ENCODE peak calls at places on chromosomes 16 and 17, in nine cellular contexts. W is fibroblast of pulmonary artery, Q is tibial nerve, P is ovary, R is psoas muscle, V is epithelial cell of esophagus, Z is lower leg skin, H is heart right ventricle, O is MM.1S. K is an unnamed sample.

GRCh38 chr17:62652251-62653001 is 25.0 kb downstream of the MRC2 start:
- DNase-seq in R (peak), P (peak), W (peak), Q (no peak), H (peak), O (peak), V (peak), Z (no peak), K (peak)

GRCh38 chr17:145671-146541 is 8.5 kb downstream of the SCGB1C2 start:
- DNase-seq in V (no peak), R (peak), W (no peak), Z (peak), P (peak), Q (no peak), H (no peak), O (no peak), K (no peak)

GRCh38 chr17:63997341-63998048 is 656 bp upstream of the PRR29 start:
- DNase-seq in Q (no peak), O (no peak), V (no peak), H (no peak), W (no peak), R (no peak), Z (peak), P (no peak), K (no peak)

GRCh38 chr16:10888320-10888937 is 11.4 kb downstream of the CIITA start:
- DNase-seq in V (no peak), Z (no peak), O (no peak), Q (no peak), P (no peak), W (no peak), H (no peak), R (no peak), K (no peak)

GRCh38 chr17:41328207-41328606 is 12.7 kb upstream of the KRTAP17-1 start:
- DNase-seq in W (no peak), V (no peak), Z (no peak), Q (no peak), P (no peak), O (no peak), H (no peak), R (no peak), K (no peak)

GRCh38 chr17:65723356-65723928 is 162.0 kb upstream of the AXIN2 start:
- DNase-seq in H (no peak), O (no peak), W (peak), Z (no peak), R (no peak), Q (no peak), P (no peak), V (no peak), K (peak)

GRCh38 chr16:70250748-70251650 is 741 bp downstream of the EXOSC6 start:
- DNase-seq in P (peak), R (peak), W (peak), Z (peak), H (peak), V (peak), Q (no peak), O (peak), K (peak)

GRCh38 chr17:5123343-5124124 is 7.7 kb downstream of the USP6 start:
- DNase-seq in P (no peak), Z (peak), R (no peak), H (no peak), V (no peak), W (no peak), Q (no peak), O (no peak), K (no peak)

GRCh38 chr17:37069087-37069486 is 120.3 kb downstream of the AATF start:
- DNase-seq in V (no peak), Z (no peak), O (no peak), W (no peak), H (no peak), R (no peak), Q (no peak), P (no peak), K (no peak)

GRCh38 chr16:65547799-65548446 is 426.1 kb upstream of the CDH11 start:
- DNase-seq in Z (no peak), R (no peak), Q (no peak), V (peak), P (no peak), H (no peak), O (no peak), W (peak), K (peak)

GRCh38 chr17:13940858-13941665 is 128.2 kb upstream of the COX10 start:
- DNase-seq in O (no peak), V (peak), Q (no peak), P (no peak), H (no peak), Z (no peak), W (peak), R (no peak), K (peak)

GRCh38 chr16:76670125-76670857 is 393.1 kb downstream of the CNTNAP4 start:
- DNase-seq in O (no peak), Z (no peak), R (no peak), Q (no peak), P (no peak), W (no peak), H (no peak), V (peak), K (no peak)

GRCh38 chr17:67469208-67469980 is 92.3 kb downstream of the PITPNC1 start:
- DNase-seq in V (peak), Z (peak), P (no peak), W (peak), H (no peak), R (no peak), O (no peak), Q (no peak), K (no peak)

GRCh38 chr16:78192734-78193133 is 93.3 kb downstream of the WWOX start:
- DNase-seq in V (no peak), Z (no peak), W (no peak), H (no peak), P (no peak), R (no peak), Q (no peak), O (no peak), K (no peak)

GRCh38 chr16:84729716-84730320 is 30.0 kb downstream of the USP10 start:
- DNase-seq in V (no peak), P (no peak), O (no peak), Q (no peak), Z (no peak), R (no peak), W (no peak), H (no peak), K (no peak)

GRCh38 chr16:84732674-84733352 is 33.0 kb downstream of the USP10 start:
- DNase-seq in W (no peak), H (no peak), Q (no peak), P (no peak), O (no peak), Z (no peak), V (peak), R (no peak), K (no peak)

GRCh38 chr16:84726670-84727467 is 27.1 kb downstream of the USP10 start:
- DNase-seq in V (no peak), R (no peak), O (no peak), P (no peak), W (no peak), H (no peak), Q (no peak), Z (no peak), K (no peak)

GRCh38 chr16:84728853-84729424 is 29.1 kb downstream of the USP10 start:
- DNase-seq in Q (no peak), H (no peak), W (no peak), P (no peak), R (no peak), V (no peak), O (no peak), Z (no peak), K (no peak)

DNA sequence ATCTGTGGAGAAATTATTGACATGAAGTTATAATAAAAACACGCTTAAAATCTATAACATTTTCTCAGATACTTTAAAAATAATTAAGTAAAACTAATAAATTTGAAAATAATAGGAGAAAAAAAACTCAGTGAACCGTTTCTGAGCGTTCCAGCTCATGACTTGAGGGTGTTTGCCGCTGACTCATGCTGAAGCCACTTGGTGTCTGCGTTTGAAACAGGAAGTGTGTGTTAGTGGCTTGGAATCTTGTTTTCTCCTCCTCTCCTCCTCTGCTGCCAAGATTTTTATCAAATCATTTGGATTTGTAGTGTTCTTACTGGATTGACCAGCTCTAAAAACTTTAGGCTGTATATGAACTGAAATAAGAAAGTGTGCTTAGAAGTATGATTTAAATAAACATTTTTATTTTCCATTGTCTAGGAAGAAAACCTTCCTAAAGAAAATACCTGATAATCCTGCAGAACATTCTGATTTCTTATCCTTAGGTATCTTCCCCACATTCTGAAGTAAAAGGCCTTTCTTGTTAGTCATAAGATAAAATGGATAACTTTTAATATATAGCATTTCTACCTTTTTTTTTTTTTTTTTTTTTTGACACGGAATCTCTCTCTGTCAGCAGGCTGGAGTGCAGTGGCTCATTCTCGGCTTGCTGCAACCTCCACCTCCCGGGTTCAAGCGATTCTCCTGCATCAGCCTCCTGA is 30.8 kb downstream of the USP10 start:
- DNase-seq in O (no peak), Z (no peak), H (no peak), W (peak), R (peak), P (no peak), V (peak), Q (no peak), K (peak)
- H3K4me3 ChIP-seq in O (no peak), Z (no peak), H (peak), W (peak), R (peak), P (no peak), V (no peak), Q (no peak), K (peak)

GRCh38 chr17:39872700-39873099 is 4.7 kb downstream of the ZPBP2 start:
- DNase-seq in Z (no peak), W (peak), P (no peak), Q (no peak), V (peak), H (no peak), R (no peak), O (peak), K (peak)
- TF ChIP-seq CTCF in Z (no peak), W (peak), P (no peak), Q (no peak), V (peak), H (no peak), R (peak), O (peak), K (peak)

GRCh38 chr17:78719630-78720298 is 62.3 kb downstream of the CYTH1 start:
- DNase-seq in W (no peak), H (no peak), R (no peak), P (no peak), O (no peak), Q (no peak), Z (no peak), V (no peak), K (no peak)

GRCh38 chr17:78723001-78723796 is 58.9 kb downstream of the CYTH1 start:
- DNase-seq in O (peak), P (peak), R (peak), W (no peak), Z (peak), Q (no peak), V (no peak), H (peak), K (no peak)

GRCh38 chr17:78724544-78724943 is 57.5 kb downstream of the CYTH1 start:
- DNase-seq in V (peak), H (no peak), Q (no peak), Z (peak), W (no peak), O (peak), R (no peak), P (no peak), K (no peak)

GRCh38 chr17:78723957-78724356 is 58.1 kb downstream of the CYTH1 start:
- DNase-seq in V (no peak), P (no peak), O (peak), W (no peak), Z (peak), R (no peak), H (no peak), Q (no peak), K (no peak)

DNA sequence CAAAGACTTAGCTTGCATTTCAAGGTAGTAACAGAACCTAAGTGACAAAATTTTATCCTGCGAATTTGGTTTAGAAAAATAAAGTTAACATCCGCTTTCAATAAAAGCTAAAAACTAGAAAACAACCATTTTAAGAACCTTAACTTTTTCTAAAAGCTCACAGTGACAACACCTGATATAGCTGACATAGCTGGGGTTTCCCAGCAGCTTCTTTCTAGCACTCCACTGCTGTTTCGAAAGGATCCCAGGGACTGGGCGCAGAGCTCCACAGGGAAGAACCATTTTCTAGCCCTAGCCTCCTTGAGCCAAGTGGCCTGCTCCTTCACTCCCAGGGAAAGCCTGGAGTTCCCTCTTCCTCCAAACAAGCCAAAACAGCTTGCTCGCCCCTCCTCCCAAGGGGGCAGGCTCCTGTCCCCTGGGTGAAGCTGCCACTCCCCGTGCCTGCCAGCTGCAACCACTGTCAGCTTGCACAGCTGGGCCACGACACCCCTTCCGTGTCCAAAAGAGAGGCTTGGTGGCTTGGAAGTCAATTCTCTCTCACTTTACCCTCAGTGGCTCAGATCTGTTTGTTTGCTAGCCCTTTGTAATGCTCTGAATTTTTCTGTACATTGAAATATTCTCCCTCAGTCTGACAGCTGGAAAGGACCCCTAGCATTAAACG is 59.8 kb downstream of the CYTH1 start:
- DNase-seq in Z (peak), O (peak), V (no peak), R (no peak), Q (no peak), H (peak), P (no peak), W (no peak), K (peak)
- H3K4me3 ChIP-seq in Z (no peak), O (peak), V (no peak), R (peak), Q (peak), H (peak), P (no peak), W (no peak), K (no peak)

DNA sequence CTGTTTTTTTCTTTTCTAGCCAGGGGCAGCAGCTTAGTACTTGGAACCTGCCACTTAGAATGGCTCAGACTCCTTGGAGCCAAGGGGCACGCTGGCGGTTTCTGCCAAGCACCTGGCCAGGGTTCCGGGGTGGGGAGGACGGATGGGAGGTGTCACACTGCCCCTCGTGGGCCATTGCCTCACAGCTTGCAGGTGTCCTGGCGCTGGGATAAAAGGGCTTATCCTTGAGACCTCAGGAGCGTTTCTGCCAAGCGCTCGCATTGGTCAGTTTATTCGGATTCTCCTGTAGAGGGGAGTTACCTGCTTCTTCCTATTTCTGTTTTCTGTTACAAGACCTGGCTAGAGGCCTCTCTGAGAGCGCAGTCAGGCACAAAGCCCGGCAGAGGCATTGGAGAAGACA is 234.6 kb downstream of the MSI2 start:
- DNase-seq in Q (no peak), O (no peak), R (no peak), Z (no peak), V (no peak), H (no peak), W (no peak), P (no peak), K (no peak)
- TF ChIP-seq CTCF in Q (no peak), O (no peak), R (no peak), Z (no peak), V (no peak), H (no peak), W (no peak), P (no peak), K (no peak)

DNA sequence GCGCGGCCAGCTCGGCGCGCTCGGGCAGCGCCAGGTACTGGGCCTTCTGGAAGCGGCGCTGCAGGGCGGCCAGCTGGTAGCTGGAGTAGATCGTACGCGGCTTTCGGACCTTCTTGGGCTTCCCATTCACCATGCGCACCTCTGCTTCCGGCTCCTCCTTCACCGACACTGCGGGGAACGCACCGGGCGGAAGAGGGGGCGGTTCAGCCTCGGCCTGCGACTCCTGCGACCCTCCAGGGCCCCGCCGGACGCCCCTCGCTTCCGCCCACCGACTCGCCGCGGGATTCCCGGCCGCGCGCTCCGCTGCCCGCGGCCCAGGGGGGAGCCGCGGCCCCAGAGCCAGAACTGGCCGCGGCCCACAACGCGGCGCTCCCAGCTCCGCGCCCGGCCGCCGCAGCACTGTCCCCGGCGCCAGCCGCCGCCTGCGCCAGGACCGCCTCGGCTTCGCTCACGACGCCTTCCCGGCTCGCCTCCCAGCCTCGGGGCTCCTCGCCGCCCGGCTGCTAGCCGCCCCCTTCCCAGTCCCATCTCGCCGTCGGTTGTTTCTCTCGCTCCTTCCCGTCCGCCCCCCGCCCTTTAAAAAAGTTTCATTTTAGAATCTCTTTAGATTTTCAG is 1.5 kb downstream of the DLX3 start:
- DNase-seq in W (peak), P (peak), V (peak), R (no peak), Q (no peak), O (no peak), H (no peak), Z (peak), K (no peak)
- H3K4me3 ChIP-seq in W (no peak), P (peak), V (peak), R (peak), Q (peak), O (no peak), H (peak), Z (peak), K (peak)

GRCh38 chr17:43003542-43004172 is 2.9 kb upstream of the IFI35 start:
- DNase-seq in P (no peak), R (peak), W (no peak), H (no peak), Q (no peak), Z (no peak), V (peak), O (no peak), K (peak)
- TF ChIP-seq CTCF in P (no peak), R (no peak), W (no peak), H (no peak), Q (no peak), Z (no peak), V (peak), O (no peak), K (no peak)

GRCh38 chr16:12540290-12540689 is 263.4 kb downstream of the CPPED1 start:
- DNase-seq in R (no peak), Z (no peak), W (no peak), O (no peak), V (no peak), H (no peak), P (no peak), Q (no peak), K (no peak)
- H3K4me3 ChIP-seq in R (no peak), Z (no peak), W (no peak), O (no peak), V (no peak), H (no peak), P (no peak), Q (no peak), K (no peak)

GRCh38 chr16:3908951-3909437 is 28.5 kb upstream of the CREBBP start:
- DNase-seq in H (no peak), Z (peak), Q (no peak), P (peak), W (no peak), V (no peak), R (no peak), O (no peak), K (no peak)
- TF ChIP-seq CTCF in H (no peak), Z (no peak), Q (no peak), P (no peak), W (no peak), V (no peak), R (no peak), O (no peak), K (no peak)

GRCh38 chr17:6796887-6797490 is 21.0 kb downstream of the FBXO39 start:
- DNase-seq in Q (no peak), R (no peak), V (peak), W (peak), O (no peak), Z (no peak), P (no peak), H (no peak), K (peak)

GRCh38 chr17:6800422-6801027 is 24.5 kb downstream of the FBXO39 start:
- DNase-seq in O (no peak), R (no peak), V (no peak), H (no peak), W (no peak), Q (no peak), Z (no peak), P (no peak), K (no peak)

GRCh38 chr17:6796017-6796886 is 20.2 kb downstream of the FBXO39 start:
- DNase-seq in R (no peak), O (no peak), P (no peak), V (peak), Z (no peak), H (no peak), W (peak), Q (no peak), K (peak)

GRCh38 chr17:6799738-6800137 is 23.7 kb downstream of the FBXO39 start:
- DNase-seq in R (no peak), V (no peak), H (no peak), O (no peak), P (no peak), W (no peak), Z (no peak), Q (no peak), K (no peak)

DNA sequence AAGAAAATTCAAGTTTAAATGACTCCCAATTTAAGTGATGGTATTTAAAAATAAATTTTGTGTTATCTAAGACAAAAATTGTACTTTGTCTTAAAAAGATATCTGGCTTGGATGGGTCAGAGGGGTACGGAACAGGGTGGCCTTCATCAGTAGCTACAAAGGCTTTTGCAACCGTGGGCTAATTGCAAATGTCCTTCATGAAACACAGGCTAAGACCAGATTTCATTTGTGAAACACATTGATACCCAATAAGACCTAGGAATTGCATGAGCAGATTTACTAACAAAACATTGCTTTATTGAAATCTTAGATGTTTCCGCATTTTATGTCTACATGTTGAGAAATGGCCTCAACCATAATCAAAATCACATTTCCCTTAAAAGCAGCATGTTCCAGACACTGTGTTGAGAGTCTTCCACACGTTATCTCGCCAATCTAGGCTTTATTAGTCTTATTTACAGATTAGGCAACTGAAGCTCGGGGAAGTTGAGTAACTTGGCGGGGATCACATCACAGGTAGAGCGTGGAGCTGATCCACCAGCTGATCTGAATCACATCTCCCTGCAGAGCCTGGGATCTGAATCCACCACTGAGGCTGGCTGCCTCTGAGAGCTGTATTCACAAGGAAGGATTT is 21.8 kb downstream of the FBXO39 start:
- DNase-seq in P (no peak), Q (no peak), Z (no peak), H (no peak), O (no peak), V (peak), R (no peak), W (no peak), K (peak)
- H3K4me3 ChIP-seq in P (no peak), Q (no peak), Z (no peak), H (no peak), O (no peak), V (no peak), R (no peak), W (no peak), K (no peak)

K was measured in AG10803.